ENCODE peak calls at places on chromosomes 2 and 18, in ten cellular contexts. One of them, this sample, is unnamed.
A peak's percentile ranks its signal among the peaks of the same experiment; 100 is the strongest.

GRCh38 chr2:30480703-30481322 is 33.8 kb downstream of the LCLAT1 start:
- DNase-seq in H9: no peak
- DNase-seq in body of pancreas: no peak
- DNase-seq in HFFc6: no peak
- DNase-seq in epithelial cell of esophagus: peak; percentile 13
- DNase-seq in NCI-H510A treated with DMSO at 0.1 percent for 48 hours: peak; percentile 9
- DNase-seq in HFF-Myc: no peak
- DNase-seq in NCI-H1436 treated with DMSO at 0.1 percent for 48 hours: no peak
- DNase-seq in dorsolateral prefrontal cortex: no peak
- DNase-seq in mesenchymal stem cell: no peak
- DNase-seq in this sample: no peak

GRCh38 chr18:49521251-49521650 is 34.2 kb upstream of the C18orf32 start:
- DNase-seq in NCI-H1436 treated with DMSO at 0.1 percent for 48 hours: no peak
- DNase-seq in mesenchymal stem cell: no peak
- DNase-seq in HFF-Myc: no peak
- DNase-seq in body of pancreas: no peak
- DNase-seq in HFFc6: no peak
- DNase-seq in epithelial cell of esophagus: peak; percentile 31
- DNase-seq in H9: peak; percentile 36
- DNase-seq in NCI-H510A treated with DMSO at 0.1 percent for 48 hours: peak; percentile 27
- DNase-seq in dorsolateral prefrontal cortex: no peak
- DNase-seq in this sample: no peak

GRCh38 chr2:30197570-30197969 is 33.8 kb upstream of the LBH start:
- DNase-seq in body of pancreas: no peak
- DNase-seq in NCI-H510A treated with DMSO at 0.1 percent for 48 hours: no peak
- DNase-seq in dorsolateral prefrontal cortex: no peak
- DNase-seq in epithelial cell of esophagus: no peak
- DNase-seq in H9: peak; percentile 51
- DNase-seq in mesenchymal stem cell: no peak
- DNase-seq in HFF-Myc: no peak
- DNase-seq in HFFc6: no peak
- DNase-seq in NCI-H1436 treated with DMSO at 0.1 percent for 48 hours: no peak
- DNase-seq in this sample: no peak

GRCh38 chr2:237471457-237472186 is 15.4 kb upstream of the MLPH start:
- DNase-seq in HFFc6: peak; percentile 64
- DNase-seq in H9: peak; percentile 84
- DNase-seq in NCI-H510A treated with DMSO at 0.1 percent for 48 hours: peak; percentile 45
- DNase-seq in dorsolateral prefrontal cortex: no peak
- DNase-seq in NCI-H1436 treated with DMSO at 0.1 percent for 48 hours: no peak
- DNase-seq in HFF-Myc: no peak
- DNase-seq in epithelial cell of esophagus: peak; percentile 49
- DNase-seq in body of pancreas: peak; percentile 40
- DNase-seq in mesenchymal stem cell: peak; percentile 72
- DNase-seq in this sample: no peak

GRCh38 chr2:71538656-71539265 is 85.4 kb downstream of the DYSF start:
- DNase-seq in body of pancreas: no peak
- DNase-seq in dorsolateral prefrontal cortex: no peak
- DNase-seq in HFFc6: no peak
- DNase-seq in mesenchymal stem cell: no peak
- DNase-seq in epithelial cell of esophagus: no peak
- DNase-seq in H9: peak; percentile 17
- DNase-seq in NCI-H510A treated with DMSO at 0.1 percent for 48 hours: no peak
- DNase-seq in HFF-Myc: no peak
- DNase-seq in NCI-H1436 treated with DMSO at 0.1 percent for 48 hours: no peak
- DNase-seq in this sample: no peak

GRCh38 chr2:160920791-160921303 is 239.4 kb upstream of the TANK start:
- DNase-seq in dorsolateral prefrontal cortex: no peak
- DNase-seq in mesenchymal stem cell: peak; percentile 74
- DNase-seq in epithelial cell of esophagus: no peak
- DNase-seq in NCI-H510A treated with DMSO at 0.1 percent for 48 hours: no peak
- DNase-seq in HFFc6: peak; percentile 90
- DNase-seq in body of pancreas: no peak
- DNase-seq in NCI-H1436 treated with DMSO at 0.1 percent for 48 hours: no peak
- DNase-seq in H9: no peak
- DNase-seq in HFF-Myc: peak; percentile 90
- DNase-seq in this sample: no peak

GRCh38 chr2:32824415-32824814 is 122.3 kb upstream of the LTBP1 start:
- DNase-seq in epithelial cell of esophagus: no peak
- DNase-seq in HFFc6: no peak
- DNase-seq in dorsolateral prefrontal cortex: no peak
- DNase-seq in HFF-Myc: no peak
- DNase-seq in NCI-H1436 treated with DMSO at 0.1 percent for 48 hours: no peak
- DNase-seq in mesenchymal stem cell: no peak
- DNase-seq in body of pancreas: no peak
- DNase-seq in H9: no peak
- DNase-seq in NCI-H510A treated with DMSO at 0.1 percent for 48 hours: no peak
- DNase-seq in this sample: no peak

GRCh38 chr2:27889774-27890145 is 427 bp downstream of the RBKS start:
- DNase-seq in epithelial cell of esophagus: peak; percentile 21
- DNase-seq in body of pancreas: peak; percentile 16
- DNase-seq in HFF-Myc: no peak
- DNase-seq in NCI-H1436 treated with DMSO at 0.1 percent for 48 hours: no peak
- DNase-seq in dorsolateral prefrontal cortex: no peak
- DNase-seq in mesenchymal stem cell: no peak
- DNase-seq in NCI-H510A treated with DMSO at 0.1 percent for 48 hours: no peak
- DNase-seq in H9: peak; percentile 29
- DNase-seq in HFFc6: no peak
- DNase-seq in this sample: no peak

GRCh38 chr18:12031836-12032235 is 50.5 kb downstream of the IMPA2 start:
- DNase-seq in body of pancreas: no peak
- DNase-seq in H9: no peak
- DNase-seq in dorsolateral prefrontal cortex: no peak
- DNase-seq in mesenchymal stem cell: no peak
- DNase-seq in HFF-Myc: peak; percentile 12
- DNase-seq in NCI-H1436 treated with DMSO at 0.1 percent for 48 hours: no peak
- DNase-seq in HFFc6: peak; percentile 40
- DNase-seq in NCI-H510A treated with DMSO at 0.1 percent for 48 hours: no peak
- DNase-seq in epithelial cell of esophagus: peak; percentile 66
- DNase-seq in this sample: no peak

GRCh38 chr18:8469793-8470192 is 139.4 kb upstream of the RAB12 start:
- DNase-seq in dorsolateral prefrontal cortex: no peak
- DNase-seq in mesenchymal stem cell: no peak
- DNase-seq in HFF-Myc: peak; percentile 4
- DNase-seq in H9: no peak
- DNase-seq in NCI-H510A treated with DMSO at 0.1 percent for 48 hours: no peak
- DNase-seq in NCI-H1436 treated with DMSO at 0.1 percent for 48 hours: no peak
- DNase-seq in body of pancreas: no peak
- DNase-seq in epithelial cell of esophagus: peak; percentile 59
- DNase-seq in HFFc6: peak; percentile 39
- DNase-seq in this sample: no peak

GRCh38 chr2:6177796-6178195 is 485.6 kb downstream of the SOX11 start:
- DNase-seq in dorsolateral prefrontal cortex: no peak
- DNase-seq in H9: no peak
- DNase-seq in mesenchymal stem cell: no peak
- DNase-seq in NCI-H510A treated with DMSO at 0.1 percent for 48 hours: no peak
- DNase-seq in body of pancreas: no peak
- DNase-seq in NCI-H1436 treated with DMSO at 0.1 percent for 48 hours: no peak
- DNase-seq in HFF-Myc: no peak
- DNase-seq in HFFc6: no peak
- DNase-seq in epithelial cell of esophagus: no peak
- DNase-seq in this sample: no peak

GRCh38 chr2:239751719-239752355 is 273.3 kb downstream of the NDUFA10 start:
- DNase-seq in mesenchymal stem cell: no peak
- DNase-seq in dorsolateral prefrontal cortex: no peak
- DNase-seq in body of pancreas: no peak
- DNase-seq in HFFc6: no peak
- DNase-seq in HFF-Myc: no peak
- DNase-seq in NCI-H510A treated with DMSO at 0.1 percent for 48 hours: no peak
- DNase-seq in NCI-H1436 treated with DMSO at 0.1 percent for 48 hours: no peak
- DNase-seq in H9: no peak
- DNase-seq in epithelial cell of esophagus: no peak
- DNase-seq in this sample: no peak

GRCh38 chr18:13377496-13377895 is 158.9 kb downstream of the LDLRAD4 start:
- DNase-seq in NCI-H510A treated with DMSO at 0.1 percent for 48 hours: no peak
- DNase-seq in mesenchymal stem cell: peak; percentile 3
- DNase-seq in dorsolateral prefrontal cortex: no peak
- DNase-seq in H9: no peak
- DNase-seq in HFFc6: no peak
- DNase-seq in epithelial cell of esophagus: no peak
- DNase-seq in HFF-Myc: no peak
- DNase-seq in NCI-H1436 treated with DMSO at 0.1 percent for 48 hours: no peak
- DNase-seq in body of pancreas: no peak
- DNase-seq in this sample: no peak

GRCh38 chr2:215711484-215712034 is 275.7 kb upstream of the FN1 start:
- DNase-seq in epithelial cell of esophagus: peak; percentile 76
- DNase-seq in NCI-H1436 treated with DMSO at 0.1 percent for 48 hours: no peak
- DNase-seq in HFF-Myc: no peak
- DNase-seq in NCI-H510A treated with DMSO at 0.1 percent for 48 hours: no peak
- DNase-seq in body of pancreas: no peak
- DNase-seq in HFFc6: peak; percentile 78
- DNase-seq in H9: no peak
- DNase-seq in dorsolateral prefrontal cortex: no peak
- DNase-seq in mesenchymal stem cell: peak; percentile 74
- DNase-seq in this sample: no peak

GRCh38 chr2:215870088-215870490 is 143.3 kb downstream of the MREG start:
- DNase-seq in body of pancreas: no peak
- DNase-seq in dorsolateral prefrontal cortex: no peak
- DNase-seq in HFFc6: peak; percentile 48
- DNase-seq in NCI-H510A treated with DMSO at 0.1 percent for 48 hours: peak; percentile 6
- DNase-seq in H9: no peak
- DNase-seq in epithelial cell of esophagus: peak; percentile 85
- DNase-seq in mesenchymal stem cell: peak; percentile 72
- DNase-seq in NCI-H1436 treated with DMSO at 0.1 percent for 48 hours: no peak
- DNase-seq in HFF-Myc: peak; percentile 54
- DNase-seq in this sample: no peak

GRCh38 chr2:177117755-177118154 is 94.8 kb upstream of the HNRNPA3 start:
- DNase-seq in NCI-H1436 treated with DMSO at 0.1 percent for 48 hours: no peak
- DNase-seq in H9: no peak
- DNase-seq in epithelial cell of esophagus: no peak
- DNase-seq in body of pancreas: no peak
- DNase-seq in dorsolateral prefrontal cortex: no peak
- DNase-seq in HFF-Myc: no peak
- DNase-seq in NCI-H510A treated with DMSO at 0.1 percent for 48 hours: no peak
- DNase-seq in HFFc6: no peak
- DNase-seq in mesenchymal stem cell: no peak
- DNase-seq in this sample: no peak

GRCh38 chr2:207408086-207408794 is 121.5 kb upstream of the CREB1 start:
- DNase-seq in HFF-Myc: no peak
- DNase-seq in mesenchymal stem cell: no peak
- DNase-seq in HFFc6: no peak
- DNase-seq in body of pancreas: peak; percentile 35
- DNase-seq in dorsolateral prefrontal cortex: no peak
- DNase-seq in epithelial cell of esophagus: peak; percentile 96
- DNase-seq in H9: no peak
- DNase-seq in NCI-H1436 treated with DMSO at 0.1 percent for 48 hours: peak; percentile 99
- DNase-seq in NCI-H510A treated with DMSO at 0.1 percent for 48 hours: peak; percentile 80
- DNase-seq in this sample: peak; percentile 89

GRCh38 chr2:15647622-15648590 is 56.2 kb downstream of the DDX1 start:
- DNase-seq in H9: no peak
- DNase-seq in HFF-Myc: no peak
- DNase-seq in mesenchymal stem cell: no peak
- DNase-seq in HFFc6: no peak
- DNase-seq in body of pancreas: no peak
- DNase-seq in dorsolateral prefrontal cortex: no peak
- DNase-seq in NCI-H1436 treated with DMSO at 0.1 percent for 48 hours: no peak
- DNase-seq in NCI-H510A treated with DMSO at 0.1 percent for 48 hours: no peak
- DNase-seq in epithelial cell of esophagus: no peak
- DNase-seq in this sample: no peak

GRCh38 chr2:240457223-240458043 is 22.0 kb downstream of the GPC1 start:
- DNase-seq in body of pancreas: no peak
- DNase-seq in H9: peak; percentile 92
- DNase-seq in HFFc6: no peak
- DNase-seq in mesenchymal stem cell: no peak
- DNase-seq in NCI-H510A treated with DMSO at 0.1 percent for 48 hours: no peak
- DNase-seq in HFF-Myc: no peak
- DNase-seq in NCI-H1436 treated with DMSO at 0.1 percent for 48 hours: no peak
- DNase-seq in epithelial cell of esophagus: no peak
- DNase-seq in dorsolateral prefrontal cortex: no peak
- DNase-seq in this sample: no peak

GRCh38 chr18:31992836-31993575 is 25.6 kb upstream of the RNF125 start:
- DNase-seq in NCI-H510A treated with DMSO at 0.1 percent for 48 hours: no peak
- DNase-seq in dorsolateral prefrontal cortex: no peak
- DNase-seq in HFFc6: no peak
- DNase-seq in HFF-Myc: no peak
- DNase-seq in NCI-H1436 treated with DMSO at 0.1 percent for 48 hours: no peak
- DNase-seq in H9: peak; percentile 59
- DNase-seq in epithelial cell of esophagus: no peak
- DNase-seq in mesenchymal stem cell: no peak
- DNase-seq in body of pancreas: no peak
- DNase-seq in this sample: no peak

GRCh38 chr2:41040782-41041181 is 588.9 kb upstream of the SLC8A1 start:
- DNase-seq in mesenchymal stem cell: no peak
- DNase-seq in dorsolateral prefrontal cortex: no peak
- DNase-seq in HFFc6: no peak
- DNase-seq in epithelial cell of esophagus: no peak
- DNase-seq in NCI-H1436 treated with DMSO at 0.1 percent for 48 hours: no peak
- DNase-seq in H9: no peak
- DNase-seq in HFF-Myc: no peak
- DNase-seq in NCI-H510A treated with DMSO at 0.1 percent for 48 hours: no peak
- DNase-seq in body of pancreas: no peak
- DNase-seq in this sample: no peak

GRCh38 chr2:98768765-98769476 is 38.0 kb upstream of the MGAT4A start:
- DNase-seq in NCI-H510A treated with DMSO at 0.1 percent for 48 hours: peak; percentile 38
- DNase-seq in dorsolateral prefrontal cortex: no peak
- DNase-seq in body of pancreas: no peak
- DNase-seq in HFF-Myc: no peak
- DNase-seq in HFFc6: no peak
- DNase-seq in NCI-H1436 treated with DMSO at 0.1 percent for 48 hours: no peak
- DNase-seq in mesenchymal stem cell: no peak
- DNase-seq in H9: no peak
- DNase-seq in epithelial cell of esophagus: no peak
- DNase-seq in this sample: no peak

GRCh38 chr2:188381614-188382013 is 89.9 kb downstream of the GULP1 start:
- DNase-seq in epithelial cell of esophagus: peak; percentile 78
- DNase-seq in H9: no peak
- DNase-seq in NCI-H1436 treated with DMSO at 0.1 percent for 48 hours: no peak
- DNase-seq in dorsolateral prefrontal cortex: no peak
- DNase-seq in NCI-H510A treated with DMSO at 0.1 percent for 48 hours: no peak
- DNase-seq in HFF-Myc: no peak
- DNase-seq in mesenchymal stem cell: peak; percentile 87
- DNase-seq in HFFc6: peak; percentile 71
- DNase-seq in body of pancreas: no peak
- DNase-seq in this sample: peak; percentile 60

GRCh38 chr2:65464604-65465003 is 32.2 kb upstream of the SPRED2 start:
- DNase-seq in H9: no peak
- DNase-seq in HFF-Myc: peak; percentile 58
- DNase-seq in NCI-H1436 treated with DMSO at 0.1 percent for 48 hours: no peak
- DNase-seq in epithelial cell of esophagus: no peak
- DNase-seq in mesenchymal stem cell: no peak
- DNase-seq in body of pancreas: no peak
- DNase-seq in dorsolateral prefrontal cortex: no peak
- DNase-seq in NCI-H510A treated with DMSO at 0.1 percent for 48 hours: no peak
- DNase-seq in HFFc6: peak; percentile 55
- DNase-seq in this sample: no peak

GRCh38 chr2:86809481-86810121 is 18.9 kb upstream of the CD8A start:
- DNase-seq in HFFc6: no peak
- DNase-seq in dorsolateral prefrontal cortex: no peak
- DNase-seq in epithelial cell of esophagus: no peak
- DNase-seq in H9: peak; percentile 36
- DNase-seq in HFF-Myc: no peak
- DNase-seq in mesenchymal stem cell: no peak
- DNase-seq in NCI-H1436 treated with DMSO at 0.1 percent for 48 hours: no peak
- DNase-seq in NCI-H510A treated with DMSO at 0.1 percent for 48 hours: no peak
- DNase-seq in body of pancreas: no peak
- DNase-seq in this sample: no peak

GRCh38 chr2:11005032-11005431 is 93.3 kb downstream of the KCNF1 start:
- DNase-seq in mesenchymal stem cell: no peak
- DNase-seq in HFF-Myc: no peak
- DNase-seq in epithelial cell of esophagus: no peak
- DNase-seq in NCI-H1436 treated with DMSO at 0.1 percent for 48 hours: no peak
- DNase-seq in dorsolateral prefrontal cortex: no peak
- DNase-seq in NCI-H510A treated with DMSO at 0.1 percent for 48 hours: no peak
- DNase-seq in H9: no peak
- DNase-seq in body of pancreas: no peak
- DNase-seq in HFFc6: no peak
- DNase-seq in this sample: no peak

GRCh38 chr2:27954261-27954673 is 63.7 kb downstream of the BABAM2 start:
- DNase-seq in mesenchymal stem cell: peak; percentile 25
- DNase-seq in HFF-Myc: no peak
- DNase-seq in epithelial cell of esophagus: no peak
- DNase-seq in body of pancreas: no peak
- DNase-seq in dorsolateral prefrontal cortex: peak; percentile 53
- DNase-seq in NCI-H510A treated with DMSO at 0.1 percent for 48 hours: no peak
- DNase-seq in NCI-H1436 treated with DMSO at 0.1 percent for 48 hours: no peak
- DNase-seq in HFFc6: no peak
- DNase-seq in H9: no peak
- DNase-seq in this sample: no peak

GRCh38 chr2:140247451-140248205 is 1467.4 kb upstream of the NXPH2 start:
- DNase-seq in H9: no peak
- DNase-seq in HFFc6: no peak
- DNase-seq in body of pancreas: no peak
- DNase-seq in dorsolateral prefrontal cortex: no peak
- DNase-seq in NCI-H510A treated with DMSO at 0.1 percent for 48 hours: no peak
- DNase-seq in mesenchymal stem cell: peak; percentile 17
- DNase-seq in HFF-Myc: no peak
- DNase-seq in NCI-H1436 treated with DMSO at 0.1 percent for 48 hours: no peak
- DNase-seq in epithelial cell of esophagus: no peak
- DNase-seq in this sample: no peak